ENCODE peak calls at places on chromosomes 6 and 20, in five cellular contexts. F is HepG2, A is NT2/D1, H is H1, G is GM12878. Z is an unnamed sample.

GRCh38 chr20:52682271-52682670 is 289.9 kb upstream of the TSHZ2 start:
- DNase-seq in G (no peak), F (no peak), A (no peak), H (no peak), Z (no peak)

GRCh38 chr6:97322811-97323210 is 39.8 kb upstream of the MMS22L start:
- DNase-seq in G (no peak), F (no peak), H (no peak), A (no peak), Z (no peak)

GRCh38 chr20:12040261-12040660 is 122.6 kb downstream of the BTBD3 start:
- DNase-seq in H (no peak), F (no peak), A (no peak), G (no peak), Z (no peak)

GRCh38 chr6:43943099-43943766 is 173.2 kb downstream of the VEGFA start:
- DNase-seq in A (no peak), F (no peak), G (no peak), H (no peak), Z (no peak)

GRCh38 chr20:53774487-53775203 is 181.0 kb upstream of the ZNF217 start:
- DNase-seq in G (no peak), A (no peak), F (no peak), H (no peak), Z (no peak)

GRCh38 chr20:6492396-6493055 is 275.0 kb upstream of the BMP2 start:
- DNase-seq in A (peak), G (no peak), F (no peak), H (no peak), Z (no peak)

GRCh38 chr6:75418233-75418632 is 75.4 kb downstream of the FILIP1 start:
- DNase-seq in A (no peak), F (no peak), H (no peak), G (no peak), Z (no peak)

GRCh38 chr6:10800810-10801209 is 37.5 kb downstream of the MAK start:
- DNase-seq in A (no peak), F (peak), H (no peak), G (no peak), Z (no peak)

GRCh38 chr20:36342316-36342715 is 36.2 kb downstream of the DLGAP4 start:
- DNase-seq in A (no peak), H (no peak), F (no peak), G (no peak), Z (no peak)

GRCh38 chr20:59331721-59332329 is 31.4 kb downstream of the EDN3 start:
- DNase-seq in A (no peak), F (no peak), G (no peak), H (no peak), Z (no peak)

GRCh38 chr20:62359491-62360121 is 7.5 kb downstream of the LAMA5 start:
- DNase-seq in F (no peak), G (no peak), H (no peak), A (no peak), Z (no peak)

GRCh38 chr20:62358728-62359490 is 8.2 kb downstream of the LAMA5 start:
- DNase-seq in G (no peak), H (peak), F (no peak), A (no peak), Z (no peak)

GRCh38 chr20:62356948-62357667 is 10.0 kb downstream of the LAMA5 start:
- DNase-seq in H (no peak), G (no peak), F (no peak), A (no peak), Z (no peak)

GRCh38 chr20:62357681-62358080 is 9.4 kb downstream of the LAMA5 start:
- DNase-seq in A (no peak), H (no peak), G (no peak), F (no peak), Z (no peak)

GRCh38 chr20:62358171-62358719 is 8.9 kb downstream of the LAMA5 start:
- DNase-seq in F (no peak), G (no peak), A (no peak), H (no peak), Z (no peak)
- TF ChIP-seq SUZ12 in F (no peak), G (no peak), A (no peak), H (no peak), Z (no peak)

GRCh38 chr6:50815436-50816114 is 3.1 kb upstream of the TFAP2B start:
- DNase-seq in G (no peak), H (no peak), F (no peak), A (no peak), Z (no peak)
- TF ChIP-seq SUZ12 in G (no peak), H (no peak), F (no peak), A (no peak), Z (no peak)

GRCh38 chr6:41584668-41585205 is 38.6 kb downstream of the FOXP4 start:
- DNase-seq in A (no peak), F (no peak), H (peak), G (no peak), Z (no peak)
- TF ChIP-seq SUZ12 in A (no peak), F (no peak), H (no peak), G (no peak), Z (no peak)

GRCh38 chr6:82381278-82381677 is 17.7 kb downstream of the TPBG start:
- DNase-seq in H (no peak), G (peak), F (no peak), A (no peak), Z (no peak)

GRCh38 chr6:82380566-82381185 is 17.1 kb downstream of the TPBG start:
- DNase-seq in A (no peak), H (no peak), F (no peak), G (no peak), Z (no peak)

GRCh38 chr6:82385546-82385945 is 21.9 kb downstream of the TPBG start:
- DNase-seq in A (no peak), H (no peak), G (no peak), F (no peak), Z (no peak)

GRCh38 chr6:82385102-82385501 is 21.5 kb downstream of the TPBG start:
- DNase-seq in H (no peak), F (no peak), G (no peak), A (no peak), Z (no peak)

GRCh38 chr6:82385961-82386360 is 22.3 kb downstream of the TPBG start:
- DNase-seq in G (no peak), H (no peak), F (no peak), A (no peak), Z (no peak)
- TF ChIP-seq SUZ12 in G (no peak), H (no peak), F (no peak), A (no peak), Z (no peak)

DNA sequence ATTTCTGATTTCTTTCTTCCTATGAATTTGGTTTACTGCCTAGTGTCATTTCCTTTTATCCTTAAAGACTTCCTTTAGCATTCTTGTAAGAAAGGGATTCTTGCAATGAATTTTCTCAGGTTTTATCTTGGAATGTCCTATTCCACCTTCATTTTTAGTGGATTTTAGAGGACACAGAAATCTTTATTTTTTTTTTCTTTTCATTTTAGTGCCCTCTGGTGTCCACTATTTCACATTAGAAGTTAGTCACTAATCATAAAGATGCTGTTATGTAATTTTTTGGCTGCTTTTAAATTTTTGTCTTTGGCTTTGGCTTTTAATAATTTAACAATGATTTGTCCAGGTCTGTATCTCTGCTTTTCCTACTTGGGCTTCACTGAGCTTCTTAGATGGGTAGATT is 28.1 kb downstream of the LMBRD1 start:
- DNase-seq in F (no peak), H (no peak), A (no peak), G (no peak), Z (no peak)
- TF ChIP-seq SUZ12 in F (no peak), H (no peak), A (no peak), G (no peak), Z (no peak)

DNA sequence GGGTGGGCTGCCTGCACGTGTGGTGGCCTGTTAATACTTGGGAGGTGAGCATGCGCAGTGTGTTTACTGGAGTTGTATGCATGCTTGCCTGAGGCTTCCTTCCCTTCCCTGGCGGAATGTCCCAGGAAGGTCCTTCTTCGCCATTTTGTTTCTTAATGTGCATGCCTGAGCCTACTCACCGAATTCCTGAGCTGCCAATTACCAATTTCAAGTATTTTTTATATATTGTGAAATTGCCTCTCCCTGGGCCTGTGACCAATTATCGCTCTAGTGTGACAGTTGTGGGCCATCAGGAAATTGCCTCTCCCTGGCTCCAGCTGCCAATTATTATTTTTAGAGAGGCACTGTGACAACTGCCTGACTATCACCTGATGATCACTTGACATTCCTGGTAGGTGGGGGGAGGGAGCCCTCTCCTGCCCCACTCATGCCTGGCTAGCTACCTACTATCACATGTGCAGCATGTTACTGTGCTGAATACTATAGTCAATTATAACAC is 70.0 kb downstream of the FAM50B start:
- DNase-seq in G (no peak), F (no peak), A (no peak), H (no peak), Z (no peak)
- TF ChIP-seq SUZ12 in G (no peak), F (no peak), A (no peak), H (no peak), Z (no peak)

GRCh38 chr6:105835373-105835772 is 250.8 kb upstream of the PRDM1 start:
- DNase-seq in H (peak), G (no peak), A (peak), F (peak), Z (peak)
- TF ChIP-seq SUZ12 in H (no peak), G (no peak), A (no peak), F (no peak), Z (no peak)

GRCh38 chr6:141540207-141540606 is 592.5 kb upstream of the GJE1 start:
- DNase-seq in H (no peak), F (no peak), G (no peak), A (no peak), Z (no peak)
- TF ChIP-seq SUZ12 in H (no peak), F (no peak), G (no peak), A (no peak), Z (no peak)

GRCh38 chr6:130515306-130515705 is 149.5 kb downstream of the TMEM200A start:
- DNase-seq in F (no peak), G (no peak), H (no peak), A (no peak), Z (no peak)

GRCh38 chr6:130517444-130517931 is 151.7 kb downstream of the TMEM200A start:
- DNase-seq in A (no peak), F (no peak), H (no peak), G (peak), Z (no peak)

GRCh38 chr6:130516604-130517003 is 150.8 kb downstream of the TMEM200A start:
- DNase-seq in F (no peak), A (no peak), G (no peak), H (no peak), Z (no peak)

GRCh38 chr6:130518588-130518987 is 152.8 kb downstream of the TMEM200A start:
- DNase-seq in F (no peak), G (no peak), A (no peak), H (no peak), Z (no peak)

DNA sequence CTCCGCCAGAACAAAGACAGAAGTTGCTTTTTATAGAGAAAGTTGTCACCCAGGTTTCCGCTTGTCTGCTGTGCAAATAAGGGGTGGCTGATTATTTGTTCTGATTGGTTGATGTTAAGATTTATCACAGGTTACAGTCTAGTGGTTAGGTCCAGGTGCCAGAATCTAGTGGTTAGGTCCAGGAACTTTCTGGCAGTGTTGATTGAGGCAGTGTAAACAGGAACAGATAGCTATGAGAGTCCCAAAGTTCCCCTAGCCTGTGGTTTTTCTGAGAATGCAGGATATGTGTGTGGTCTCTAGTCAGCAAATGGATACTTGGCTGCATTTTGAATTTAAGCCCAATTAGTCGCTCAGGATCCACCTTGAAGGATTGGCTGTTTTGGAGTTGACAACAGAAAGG is 148.0 kb downstream of the TMEM200A start:
- DNase-seq in A (no peak), F (no peak), H (no peak), G (peak), Z (no peak)
- TF ChIP-seq SUZ12 in A (no peak), F (no peak), H (no peak), G (no peak), Z (no peak)

GRCh38 chr20:20487811-20488210 is 119.9 kb downstream of the INSM1 start:
- DNase-seq in F (no peak), G (no peak), H (no peak), A (no peak), Z (no peak)
- TF ChIP-seq SUZ12 in F (no peak), G (no peak), H (no peak), A (no peak), Z (no peak)